ENCODE peak calls at places on chromosomes 13 and 19, in four cellular contexts. One of them, this sample, is unnamed.

GRCh38 chr19:1082165-1082927 is 12.8 kb downstream of the POLR2E start:
- DNase-seq in activated CD4-positive, alpha-beta T cell treated with anti-CD3 and anti-CD28 coated beads for 24 hours: peak; percentile 74
- DNase-seq in stimulated activated CD4-positive, alpha-beta T cell treated with anti-CD3 and anti-CD28 coated beads, Interleukin-15, amount 100 ng/mL, for 1 hour: peak; percentile 70
- DNase-seq in heart left ventricle: peak; percentile 69
- DNase-seq in this sample: peak; percentile 71

GRCh38 chr13:104773775-104774174 is 1707.6 kb upstream of the SLC10A2 start:
- DNase-seq in activated CD4-positive, alpha-beta T cell treated with anti-CD3 and anti-CD28 coated beads for 24 hours: no peak
- DNase-seq in stimulated activated CD4-positive, alpha-beta T cell treated with anti-CD3 and anti-CD28 coated beads, Interleukin-15, amount 100 ng/mL, for 1 hour: no peak
- DNase-seq in heart left ventricle: no peak
- DNase-seq in this sample: no peak

GRCh38 chr19:16338470-16339360 is 14.1 kb downstream of the KLF2 start:
- DNase-seq in activated CD4-positive, alpha-beta T cell treated with anti-CD3 and anti-CD28 coated beads for 24 hours: no peak
- DNase-seq in stimulated activated CD4-positive, alpha-beta T cell treated with anti-CD3 and anti-CD28 coated beads, Interleukin-15, amount 100 ng/mL, for 1 hour: no peak
- DNase-seq in heart left ventricle: no peak
- DNase-seq in this sample: no peak

GRCh38 chr13:31697290-31697689 is 42.0 kb upstream of the RXFP2 start:
- DNase-seq in activated CD4-positive, alpha-beta T cell treated with anti-CD3 and anti-CD28 coated beads for 24 hours: no peak
- DNase-seq in stimulated activated CD4-positive, alpha-beta T cell treated with anti-CD3 and anti-CD28 coated beads, Interleukin-15, amount 100 ng/mL, for 1 hour: no peak
- DNase-seq in heart left ventricle: no peak
- DNase-seq in this sample: no peak

GRCh38 chr13:109427148-109427547 is 359.2 kb downstream of the IRS2 start:
- DNase-seq in activated CD4-positive, alpha-beta T cell treated with anti-CD3 and anti-CD28 coated beads for 24 hours: no peak
- DNase-seq in stimulated activated CD4-positive, alpha-beta T cell treated with anti-CD3 and anti-CD28 coated beads, Interleukin-15, amount 100 ng/mL, for 1 hour: no peak
- DNase-seq in heart left ventricle: no peak
- DNase-seq in this sample: no peak

GRCh38 chr19:35882074-35882832 is 13.9 kb downstream of the APLP1 start:
- DNase-seq in activated CD4-positive, alpha-beta T cell treated with anti-CD3 and anti-CD28 coated beads for 24 hours: no peak
- DNase-seq in stimulated activated CD4-positive, alpha-beta T cell treated with anti-CD3 and anti-CD28 coated beads, Interleukin-15, amount 100 ng/mL, for 1 hour: no peak
- DNase-seq in heart left ventricle: peak; percentile 39
- DNase-seq in this sample: no peak

GRCh38 chr13:44719857-44720671 is 143.9 kb upstream of the TSC22D1 start:
- DNase-seq in activated CD4-positive, alpha-beta T cell treated with anti-CD3 and anti-CD28 coated beads for 24 hours: no peak
- DNase-seq in stimulated activated CD4-positive, alpha-beta T cell treated with anti-CD3 and anti-CD28 coated beads, Interleukin-15, amount 100 ng/mL, for 1 hour: no peak
- DNase-seq in heart left ventricle: no peak
- DNase-seq in this sample: no peak

GRCh38 chr19:58182577-58182988 is 278 bp upstream of the ZNF274 start:
- DNase-seq in activated CD4-positive, alpha-beta T cell treated with anti-CD3 and anti-CD28 coated beads for 24 hours: peak; percentile 70
- DNase-seq in stimulated activated CD4-positive, alpha-beta T cell treated with anti-CD3 and anti-CD28 coated beads, Interleukin-15, amount 100 ng/mL, for 1 hour: no peak
- DNase-seq in heart left ventricle: no peak
- DNase-seq in this sample: peak; percentile 72

GRCh38 chr19:11451327-11451941 is 16.0 kb downstream of the PRKCSH start:
- DNase-seq in activated CD4-positive, alpha-beta T cell treated with anti-CD3 and anti-CD28 coated beads for 24 hours: no peak
- DNase-seq in stimulated activated CD4-positive, alpha-beta T cell treated with anti-CD3 and anti-CD28 coated beads, Interleukin-15, amount 100 ng/mL, for 1 hour: no peak
- DNase-seq in heart left ventricle: no peak
- DNase-seq in this sample: no peak

GRCh38 chr13:93336733-93337132 is 110.1 kb downstream of the GPC6 start:
- DNase-seq in activated CD4-positive, alpha-beta T cell treated with anti-CD3 and anti-CD28 coated beads for 24 hours: no peak
- DNase-seq in stimulated activated CD4-positive, alpha-beta T cell treated with anti-CD3 and anti-CD28 coated beads, Interleukin-15, amount 100 ng/mL, for 1 hour: no peak
- DNase-seq in heart left ventricle: no peak
- DNase-seq in this sample: no peak

GRCh38 chr19:13234518-13234917 is 84.3 kb downstream of the IER2 start:
- DNase-seq in activated CD4-positive, alpha-beta T cell treated with anti-CD3 and anti-CD28 coated beads for 24 hours: peak; percentile 47
- DNase-seq in stimulated activated CD4-positive, alpha-beta T cell treated with anti-CD3 and anti-CD28 coated beads, Interleukin-15, amount 100 ng/mL, for 1 hour: peak; percentile 20
- DNase-seq in heart left ventricle: no peak
- DNase-seq in this sample: peak; percentile 31

GRCh38 chr19:7251502-7251901 is 42.7 kb downstream of the INSR start:
- DNase-seq in activated CD4-positive, alpha-beta T cell treated with anti-CD3 and anti-CD28 coated beads for 24 hours: no peak
- DNase-seq in stimulated activated CD4-positive, alpha-beta T cell treated with anti-CD3 and anti-CD28 coated beads, Interleukin-15, amount 100 ng/mL, for 1 hour: no peak
- DNase-seq in heart left ventricle: no peak
- DNase-seq in this sample: no peak

This sample was measured in activated T-helper 1 cell treated with anti-CD3 and anti-CD28 coated beads, Interleukin-2, amount 50 U/mL, for 16 hours.